ENCODE peak calls at places on chromosomes 12 and 14, in ten cellular contexts. One of them, this sample, is unnamed.

GRCh38 chr14:63362305-63362914 is 43.7 kb upstream of the GPHB5 start:
- DNase-seq in GM20000: no peak
- DNase-seq in AG10803: no peak
- DNase-seq in body of pancreas: no peak
- DNase-seq in CD8-positive, alpha-beta T cell: no peak
- DNase-seq in K562: no peak
- DNase-seq in HL-60: no peak
- DNase-seq in Calu3: no peak
- DNase-seq in mesothelial cell of epicardium: no peak
- DNase-seq in transverse colon: peak; percentile 13
- DNase-seq in this sample: no peak

GRCh38 chr14:76576047-76576741 is 185.1 kb upstream of the VASH1 start:
- DNase-seq in GM20000: no peak
- DNase-seq in AG10803: no peak
- DNase-seq in body of pancreas: peak; percentile 44
- DNase-seq in CD8-positive, alpha-beta T cell: no peak
- DNase-seq in K562: no peak
- DNase-seq in HL-60: no peak
- DNase-seq in Calu3: no peak
- DNase-seq in mesothelial cell of epicardium: no peak
- DNase-seq in transverse colon: no peak
- DNase-seq in this sample: no peak

GRCh38 chr12:89752331-89752730 is 43.7 kb upstream of the ATP2B1 start:
- DNase-seq in GM20000: peak; percentile 26
- DNase-seq in AG10803: no peak
- DNase-seq in body of pancreas: no peak
- DNase-seq in CD8-positive, alpha-beta T cell: no peak
- DNase-seq in K562: no peak
- DNase-seq in HL-60: peak; percentile 11
- DNase-seq in Calu3: no peak
- DNase-seq in mesothelial cell of epicardium: no peak
- DNase-seq in transverse colon: no peak
- DNase-seq in this sample: no peak

GRCh38 chr12:108457006-108457733 is 57.9 kb upstream of the FICD start:
- DNase-seq in GM20000: peak; percentile 72
- DNase-seq in AG10803: peak; percentile 66
- DNase-seq in body of pancreas: peak; percentile 34
- DNase-seq in CD8-positive, alpha-beta T cell: no peak
- DNase-seq in K562: peak; percentile 71
- DNase-seq in HL-60: peak; percentile 47
- DNase-seq in Calu3: peak; percentile 12
- DNase-seq in mesothelial cell of epicardium: no peak
- DNase-seq in transverse colon: no peak
- DNase-seq in this sample: no peak

GRCh38 chr12:121766290-121767039 is 27.0 kb downstream of the RHOF start:
- DNase-seq in GM20000: no peak
- DNase-seq in AG10803: no peak
- DNase-seq in body of pancreas: no peak
- DNase-seq in CD8-positive, alpha-beta T cell: no peak
- DNase-seq in K562: peak; percentile 73
- DNase-seq in HL-60: no peak
- DNase-seq in Calu3: no peak
- DNase-seq in mesothelial cell of epicardium: no peak
- DNase-seq in transverse colon: no peak
- DNase-seq in this sample: no peak

GRCh38 chr12:104866286-104866685 is 91.8 kb downstream of the SLC41A2 start:
- DNase-seq in GM20000: no peak
- DNase-seq in AG10803: peak; percentile 72
- DNase-seq in body of pancreas: peak; percentile 21
- DNase-seq in CD8-positive, alpha-beta T cell: no peak
- DNase-seq in K562: no peak
- DNase-seq in HL-60: no peak
- DNase-seq in Calu3: no peak
- DNase-seq in mesothelial cell of epicardium: no peak
- DNase-seq in transverse colon: no peak
- DNase-seq in this sample: no peak

GRCh38 chr12:123152823-123153222 is 1.9 kb upstream of the PITPNM2 start:
- DNase-seq in GM20000: no peak
- DNase-seq in AG10803: no peak
- DNase-seq in body of pancreas: no peak
- DNase-seq in CD8-positive, alpha-beta T cell: no peak
- DNase-seq in K562: no peak
- DNase-seq in HL-60: no peak
- DNase-seq in Calu3: no peak
- DNase-seq in mesothelial cell of epicardium: no peak
- DNase-seq in transverse colon: no peak
- DNase-seq in this sample: no peak

GRCh38 chr12:5889381-5890047 is 55.5 kb downstream of the ANO2 start:
- DNase-seq in GM20000: no peak
- DNase-seq in AG10803: no peak
- DNase-seq in body of pancreas: no peak
- DNase-seq in CD8-positive, alpha-beta T cell: no peak
- DNase-seq in K562: peak; percentile 14
- DNase-seq in HL-60: peak; percentile 18
- DNase-seq in Calu3: no peak
- DNase-seq in mesothelial cell of epicardium: no peak
- DNase-seq in transverse colon: no peak
- DNase-seq in this sample: no peak

GRCh38 chr14:36293824-36294223 is 26.6 kb downstream of the MBIP start:
- DNase-seq in GM20000: no peak
- DNase-seq in AG10803: peak; percentile 84
- DNase-seq in body of pancreas: peak; percentile 2
- DNase-seq in CD8-positive, alpha-beta T cell: no peak
- DNase-seq in K562: no peak
- DNase-seq in HL-60: peak; percentile 73
- DNase-seq in Calu3: no peak
- DNase-seq in mesothelial cell of epicardium: no peak
- DNase-seq in transverse colon: no peak
- DNase-seq in this sample: no peak

GRCh38 chr12:21691515-21691914 is 33.9 kb upstream of the LDHB start:
- DNase-seq in GM20000: no peak
- DNase-seq in AG10803: no peak
- DNase-seq in body of pancreas: no peak
- DNase-seq in CD8-positive, alpha-beta T cell: no peak
- DNase-seq in K562: no peak
- DNase-seq in HL-60: no peak
- DNase-seq in Calu3: no peak
- DNase-seq in mesothelial cell of epicardium: no peak
- DNase-seq in transverse colon: no peak
- DNase-seq in this sample: no peak

GRCh38 chr14:105281354-105282097 is 19.3 kb downstream of the BRF1 start:
- DNase-seq in GM20000: peak; percentile 74
- DNase-seq in AG10803: peak; percentile 66
- DNase-seq in body of pancreas: peak; percentile 74
- DNase-seq in CD8-positive, alpha-beta T cell: no peak
- DNase-seq in K562: no peak
- DNase-seq in HL-60: peak; percentile 28
- DNase-seq in Calu3: no peak
- DNase-seq in mesothelial cell of epicardium: no peak
- DNase-seq in transverse colon: no peak
- DNase-seq in this sample: no peak

GRCh38 chr14:96357216-96357615 is 5.9 kb downstream of the ATG2B start:
- DNase-seq in GM20000: no peak
- DNase-seq in AG10803: no peak
- DNase-seq in body of pancreas: no peak
- DNase-seq in CD8-positive, alpha-beta T cell: no peak
- DNase-seq in K562: no peak
- DNase-seq in HL-60: no peak
- DNase-seq in Calu3: no peak
- DNase-seq in mesothelial cell of epicardium: no peak
- DNase-seq in transverse colon: no peak
- DNase-seq in this sample: no peak
- TF ChIP-seq CTCF in GM20000: no peak
- TF ChIP-seq CTCF in AG10803: no peak
- TF ChIP-seq CTCF in body of pancreas: no peak
- TF ChIP-seq CTCF in CD8-positive, alpha-beta T cell: no peak
- TF ChIP-seq CTCF in K562: no peak
- TF ChIP-seq CTCF in HL-60: no peak
- TF ChIP-seq CTCF in Calu3: no peak
- TF ChIP-seq CTCF in mesothelial cell of epicardium: no peak
- TF ChIP-seq CTCF in transverse colon: no peak
- TF ChIP-seq CTCF in this sample: no peak

DNA sequence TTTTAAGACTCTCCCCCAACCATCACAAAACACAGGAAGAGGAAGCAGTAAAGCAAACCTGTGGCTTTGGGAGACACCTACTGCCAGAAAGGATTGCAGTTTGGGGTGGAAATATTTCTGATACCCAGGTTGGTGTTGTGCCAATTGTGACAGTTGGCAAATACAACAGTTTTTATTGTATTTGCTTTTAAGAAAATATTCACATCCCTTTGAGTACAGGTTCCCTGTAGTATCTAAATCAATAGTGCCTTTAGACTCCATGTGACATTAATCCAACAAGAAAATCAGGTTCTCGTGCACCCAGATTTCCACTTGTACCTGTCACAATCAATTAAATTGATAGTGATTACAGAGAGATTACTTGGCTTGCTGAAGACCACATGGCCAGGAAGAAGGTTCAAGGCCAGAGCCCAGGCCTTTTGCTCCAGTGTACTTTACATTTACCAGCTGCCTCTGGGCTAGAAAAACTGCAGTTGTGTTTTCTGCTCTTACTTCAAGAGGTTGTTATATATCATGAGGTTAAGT is 361.2 kb downstream of the ATP23 start:
- DNase-seq in GM20000: no peak
- DNase-seq in AG10803: no peak
- DNase-seq in body of pancreas: peak; percentile 40
- DNase-seq in CD8-positive, alpha-beta T cell: no peak
- DNase-seq in K562: no peak
- DNase-seq in HL-60: no peak
- DNase-seq in Calu3: peak; percentile 66
- DNase-seq in mesothelial cell of epicardium: no peak
- DNase-seq in transverse colon: peak; percentile 17
- DNase-seq in this sample: no peak
- TF ChIP-seq CTCF in GM20000: no peak
- TF ChIP-seq CTCF in AG10803: no peak
- TF ChIP-seq CTCF in body of pancreas: no peak
- TF ChIP-seq CTCF in CD8-positive, alpha-beta T cell: no peak
- TF ChIP-seq CTCF in K562: no peak
- TF ChIP-seq CTCF in HL-60: no peak
- TF ChIP-seq CTCF in Calu3: no peak
- TF ChIP-seq CTCF in mesothelial cell of epicardium: no peak
- TF ChIP-seq CTCF in transverse colon: no peak
- TF ChIP-seq CTCF in this sample: no peak

GRCh38 chr14:69651653-69652052 is 40.3 kb downstream of the SUSD6 start:
- DNase-seq in GM20000: no peak
- DNase-seq in AG10803: no peak
- DNase-seq in body of pancreas: no peak
- DNase-seq in CD8-positive, alpha-beta T cell: no peak
- DNase-seq in K562: no peak
- DNase-seq in HL-60: no peak
- DNase-seq in Calu3: no peak
- DNase-seq in mesothelial cell of epicardium: no peak
- DNase-seq in transverse colon: no peak
- DNase-seq in this sample: no peak

GRCh38 chr14:69654109-69654508 is 42.7 kb downstream of the SUSD6 start:
- DNase-seq in GM20000: no peak
- DNase-seq in AG10803: no peak
- DNase-seq in body of pancreas: no peak
- DNase-seq in CD8-positive, alpha-beta T cell: no peak
- DNase-seq in K562: no peak
- DNase-seq in HL-60: no peak
- DNase-seq in Calu3: peak; percentile 21
- DNase-seq in mesothelial cell of epicardium: no peak
- DNase-seq in transverse colon: peak; percentile 54
- DNase-seq in this sample: no peak

GRCh38 chr14:69650948-69651369 is 39.6 kb downstream of the SUSD6 start:
- DNase-seq in GM20000: no peak
- DNase-seq in AG10803: peak; percentile 32
- DNase-seq in body of pancreas: no peak
- DNase-seq in CD8-positive, alpha-beta T cell: no peak
- DNase-seq in K562: no peak
- DNase-seq in HL-60: no peak
- DNase-seq in Calu3: peak; percentile 22
- DNase-seq in mesothelial cell of epicardium: no peak
- DNase-seq in transverse colon: no peak
- DNase-seq in this sample: no peak

GRCh38 chr14:69648480-69649414 is 37.4 kb downstream of the SUSD6 start:
- DNase-seq in GM20000: no peak
- DNase-seq in AG10803: peak; percentile 60
- DNase-seq in body of pancreas: no peak
- DNase-seq in CD8-positive, alpha-beta T cell: no peak
- DNase-seq in K562: no peak
- DNase-seq in HL-60: no peak
- DNase-seq in Calu3: no peak
- DNase-seq in mesothelial cell of epicardium: no peak
- DNase-seq in transverse colon: no peak
- DNase-seq in this sample: no peak

DNA sequence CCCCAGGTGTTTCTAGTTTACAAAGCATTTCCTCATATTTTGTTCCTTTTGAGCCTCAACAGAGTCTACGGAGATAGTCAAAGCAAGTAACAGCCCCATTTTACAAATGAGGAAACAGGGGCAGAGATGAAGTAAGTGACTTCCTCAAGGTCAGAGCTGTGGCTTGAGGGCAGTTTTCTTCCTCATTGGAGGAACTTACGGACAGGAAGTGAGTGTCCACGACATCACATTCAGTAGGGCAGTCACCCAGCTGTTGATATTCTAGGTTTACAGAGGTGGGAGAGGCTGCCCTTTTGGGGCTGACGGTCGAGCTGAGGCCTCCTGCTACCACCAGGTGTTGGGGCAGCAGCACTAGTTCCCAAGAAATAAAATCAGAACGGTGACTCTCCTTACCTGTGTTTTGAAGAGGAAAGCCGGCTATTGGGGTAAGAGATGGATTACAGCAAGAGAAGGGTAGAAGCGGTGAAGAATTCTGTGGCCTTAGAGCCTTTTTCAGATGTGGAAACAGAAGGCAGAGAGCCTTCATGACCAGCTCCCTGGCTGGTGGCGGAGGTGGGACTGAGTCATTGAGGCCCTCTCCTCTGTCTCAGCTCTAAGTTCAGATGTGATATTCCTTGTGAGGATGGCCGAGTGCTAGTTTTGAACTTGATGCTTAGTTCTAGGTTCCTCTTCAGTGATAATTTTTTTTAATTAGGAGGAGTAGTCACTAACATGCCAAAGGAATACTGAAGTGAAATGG is 41.7 kb downstream of the SUSD6 start:
- DNase-seq in GM20000: peak; percentile 25
- DNase-seq in AG10803: no peak
- DNase-seq in body of pancreas: peak; percentile 62
- DNase-seq in CD8-positive, alpha-beta T cell: no peak
- DNase-seq in K562: no peak
- DNase-seq in HL-60: peak; percentile 76
- DNase-seq in Calu3: no peak
- DNase-seq in mesothelial cell of epicardium: no peak
- DNase-seq in transverse colon: peak; percentile 55
- DNase-seq in this sample: no peak
- TF ChIP-seq CTCF in GM20000: no peak
- TF ChIP-seq CTCF in AG10803: no peak
- TF ChIP-seq CTCF in body of pancreas: no peak
- TF ChIP-seq CTCF in CD8-positive, alpha-beta T cell: no peak
- TF ChIP-seq CTCF in K562: no peak
- TF ChIP-seq CTCF in HL-60: no peak
- TF ChIP-seq CTCF in Calu3: no peak
- TF ChIP-seq CTCF in mesothelial cell of epicardium: no peak
- TF ChIP-seq CTCF in transverse colon: no peak
- TF ChIP-seq CTCF in this sample: no peak

DNA sequence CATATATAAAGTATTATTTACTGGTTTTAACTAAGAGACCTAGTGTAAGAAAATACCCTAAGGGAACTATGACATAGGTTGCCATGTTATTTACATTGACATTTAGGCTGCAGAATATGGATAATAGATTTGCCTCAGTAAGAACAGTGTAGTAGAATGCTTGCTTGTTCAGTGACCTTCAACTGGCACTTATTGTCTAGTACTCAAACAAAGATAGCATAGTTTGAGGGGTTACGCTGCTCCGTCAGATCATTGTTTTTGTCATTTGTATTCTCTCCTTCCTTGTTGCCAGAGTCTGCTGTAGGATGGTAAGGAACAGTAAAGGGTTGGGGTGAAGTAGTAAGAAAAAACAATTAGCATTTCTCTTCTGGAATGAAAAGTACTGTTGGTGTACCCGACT is 33.2 kb downstream of the TOGARAM1 start:
- DNase-seq in GM20000: no peak
- DNase-seq in AG10803: no peak
- DNase-seq in body of pancreas: no peak
- DNase-seq in CD8-positive, alpha-beta T cell: no peak
- DNase-seq in K562: no peak
- DNase-seq in HL-60: no peak
- DNase-seq in Calu3: no peak
- DNase-seq in mesothelial cell of epicardium: no peak
- DNase-seq in transverse colon: no peak
- DNase-seq in this sample: no peak
- TF ChIP-seq CTCF in GM20000: no peak
- TF ChIP-seq CTCF in AG10803: no peak
- TF ChIP-seq CTCF in body of pancreas: no peak
- TF ChIP-seq CTCF in CD8-positive, alpha-beta T cell: no peak
- TF ChIP-seq CTCF in K562: no peak
- TF ChIP-seq CTCF in HL-60: no peak
- TF ChIP-seq CTCF in Calu3: no peak
- TF ChIP-seq CTCF in mesothelial cell of epicardium: no peak
- TF ChIP-seq CTCF in transverse colon: no peak
- TF ChIP-seq CTCF in this sample: no peak